ENCODE peak calls at places on chromosomes 13 and 19, in ten cellular contexts. S, F, X, A, H, M, L, K, C and O are unnamed samples.

GRCh38 chr19:37855098-37855497 is 51.3 kb downstream of the WDR87 start:
- DNase-seq in L (peak; percentile 17), M (no peak), X (no peak), F (no peak), K (no peak), A (peak; percentile 41), S (no peak), C (no peak), H (peak; percentile 41), O (no peak)

GRCh38 chr13:82147526-82147925 is 1734.7 kb downstream of the SLITRK1 start:
- DNase-seq in L (no peak), X (no peak), C (no peak), M (no peak), F (no peak), A (no peak), H (peak; percentile 31), K (no peak), S (no peak), O (no peak)

GRCh38 chr19:18737337-18737953 is 53.7 kb downstream of the COMP start:
- DNase-seq in S (peak; percentile 24), F (no peak), H (no peak), L (peak; percentile 15), M (no peak), A (no peak), X (no peak), C (no peak), K (no peak), O (no peak)

GRCh38 chr19:39413903-39414608 is 1.6 kb downstream of the PLEKHG2 start:
- DNase-seq in H (no peak), X (no peak), L (peak; percentile 28), S (no peak), M (peak; percentile 91), A (no peak), C (no peak), K (no peak), F (no peak), O (no peak)

GRCh38 chr19:18340990-18341868 is 831 bp downstream of the PGPEP1 start:
- DNase-seq in K (peak; percentile 84), F (no peak), A (peak; percentile 43), H (peak; percentile 50), M (no peak), L (peak; percentile 42), C (peak; percentile 26), X (no peak), S (no peak), O (no peak)

GRCh38 chr13:29771247-29771646 is 79.2 kb downstream of the UBL3 start:
- DNase-seq in S (no peak), L (peak; percentile 49), M (no peak), X (no peak), A (peak; percentile 57), F (no peak), K (no peak), H (peak; percentile 62), C (no peak), O (no peak)

GRCh38 chr13:23554000-23554399 is 16.2 kb upstream of the TNFRSF19 start:
- DNase-seq in H (no peak), L (peak; percentile 16), A (no peak), X (no peak), F (no peak), K (no peak), M (no peak), C (no peak), S (no peak), O (no peak)

GRCh38 chr13:52677823-52678222 is 25.2 kb downstream of the SUGT1 start:
- DNase-seq in H (no peak), X (no peak), M (no peak), K (no peak), S (no peak), L (no peak), A (no peak), C (no peak), F (no peak), O (no peak)

GRCh38 chr19:42199440-42200115 is 17.9 kb downstream of the DEDD2 start:
- DNase-seq in H (no peak), F (no peak), K (peak; percentile 96), L (no peak), C (no peak), M (no peak), A (no peak), S (no peak), X (no peak), O (no peak)

GRCh38 chr19:13277104-13277809 is 127.0 kb downstream of the IER2 start:
- DNase-seq in C (peak; percentile 26), S (peak; percentile 55), A (peak; percentile 82), K (peak; percentile 67), L (peak; percentile 74), H (peak; percentile 83), X (peak; percentile 17), M (peak; percentile 47), F (peak; percentile 15), O (no peak)

GRCh38 chr19:18763674-18764590 is 27.2 kb downstream of the COMP start:
- DNase-seq in F (peak; percentile 48), A (peak; percentile 41), S (peak; percentile 61), K (no peak), L (peak; percentile 27), X (peak; percentile 58), C (no peak), M (no peak), H (no peak), O (peak; percentile 31)

GRCh38 chr13:73602295-73602694 is 531.9 kb downstream of the KLF12 start:
- DNase-seq in C (no peak), H (peak; percentile 17), K (no peak), S (peak; percentile 2), A (peak; percentile 30), X (no peak), L (peak; percentile 28), M (no peak), F (no peak), O (no peak)

GRCh38 chr13:20942938-20943518 is 40.5 kb upstream of the XPO4 start:
- DNase-seq in M (no peak), F (no peak), S (no peak), K (no peak), L (no peak), C (no peak), X (no peak), H (no peak), A (no peak), O (no peak)

GRCh38 chr13:20939662-20940061 is 37.1 kb upstream of the XPO4 start:
- DNase-seq in F (peak; percentile 78), L (no peak), C (no peak), X (no peak), K (no peak), H (no peak), M (no peak), A (no peak), S (no peak), O (no peak)

GRCh38 chr13:20945952-20946383 is 43.4 kb upstream of the XPO4 start:
- DNase-seq in C (no peak), H (peak; percentile 32), X (no peak), K (peak; percentile 87), A (peak; percentile 29), F (no peak), L (no peak), M (no peak), S (no peak), O (no peak)

GRCh38 chr13:20940083-20940482 is 37.5 kb upstream of the XPO4 start:
- DNase-seq in C (no peak), X (peak; percentile 66), A (peak; percentile 48), M (no peak), S (no peak), L (peak; percentile 83), K (no peak), H (peak; percentile 84), F (no peak), O (peak; percentile 21)

GRCh38 chr13:20943519-20944012 is 41.0 kb upstream of the XPO4 start:
- DNase-seq in F (peak; percentile 64), H (peak; percentile 97), S (peak; percentile 94), M (peak; percentile 68), X (peak; percentile 97), A (peak; percentile 96), K (peak; percentile 91), L (peak; percentile 97), C (peak; percentile 12), O (peak; percentile 90)
- H3K4me3 ChIP-seq in F (peak overlapping the region; percentile 30), H (no peak overlapping the region), S (no peak overlapping the region), M (no peak overlapping the region), X (no peak overlapping the region), A (no peak overlapping the region), K (no peak overlapping the region), L (no peak overlapping the region), C (no peak overlapping the region), O (no peak overlapping the region)

DNA sequence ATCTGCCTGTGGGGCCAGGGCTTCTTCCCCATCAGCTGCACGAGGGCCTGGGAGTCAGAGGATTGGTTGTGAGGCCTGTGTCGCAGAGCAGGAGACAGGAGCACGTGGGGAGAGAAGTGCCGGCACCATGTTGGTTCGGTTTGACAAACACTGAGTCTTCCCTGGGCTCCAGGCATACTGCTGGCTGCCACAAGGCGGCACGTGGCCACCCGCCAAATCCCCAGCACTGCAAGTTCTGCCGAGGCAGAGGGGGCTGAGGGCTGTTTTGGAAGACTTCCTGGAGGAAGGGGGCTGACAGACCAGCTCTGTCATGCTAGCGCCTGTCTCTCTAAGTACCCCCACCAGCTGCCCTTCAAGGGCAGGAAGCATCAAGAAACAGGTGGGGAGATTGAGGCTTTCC is 9.5 kb downstream of the SHANK1 start:
- DNase-seq in L (no peak), M (no peak), C (no peak), F (no peak), S (no peak), A (peak; percentile 14), K (no peak), X (no peak), H (no peak), O (no peak)
- TF ChIP-seq CTCF in L (peak; percentile 10), M (no peak), C (no peak), F (no peak), S (no peak), A (peak; percentile 19), K (no peak), X (peak; percentile 19), H (no peak), O (peak; percentile 39)

DNA sequence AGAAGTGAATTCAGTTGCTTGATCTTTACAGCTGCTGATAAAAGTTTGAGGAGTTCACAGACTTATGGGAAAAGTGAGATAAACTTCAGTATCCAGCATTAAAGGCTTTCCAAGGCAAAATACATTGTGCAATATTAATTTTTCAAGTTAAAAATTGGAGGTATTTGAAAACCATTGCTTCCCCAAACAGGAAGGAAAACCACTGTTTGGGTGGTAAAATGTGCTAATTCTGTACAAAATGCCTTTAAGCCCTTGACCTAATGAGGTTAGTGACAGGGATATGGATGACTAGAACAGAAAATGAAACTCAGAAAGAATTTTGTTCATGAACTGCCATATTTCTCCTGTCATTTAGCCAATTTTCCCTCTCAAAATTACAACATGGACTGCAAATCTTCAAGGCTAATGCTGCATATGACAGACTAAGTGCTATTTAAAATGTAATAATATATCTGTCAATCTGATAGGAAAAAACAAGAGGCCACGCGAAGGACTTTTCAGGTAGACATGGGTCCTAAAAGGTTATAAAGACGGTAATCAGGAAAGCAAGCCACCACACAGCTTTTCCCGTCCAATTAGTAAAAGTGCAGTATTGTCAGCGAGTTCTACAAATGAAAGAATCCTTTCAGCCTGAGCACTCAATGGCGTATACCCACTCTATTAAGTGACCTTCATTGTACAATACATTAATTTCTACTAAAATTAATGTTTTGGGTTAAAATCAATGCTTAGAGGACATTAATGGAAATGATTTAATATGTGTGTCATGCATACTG is 212.8 kb downstream of the ENOX1 start:
- DNase-seq in K (no peak), H (peak; percentile 58), C (no peak), S (no peak), X (no peak), F (no peak), L (no peak), A (peak; percentile 64), M (no peak), O (no peak)
- H3K4me3 ChIP-seq in K (no peak overlapping the region), H (no peak overlapping the region), C (no peak overlapping the region), S (no peak overlapping the region), X (no peak overlapping the region), F (no peak overlapping the region), L (no peak overlapping the region), A (no peak overlapping the region), M (no peak overlapping the region), O (no peak overlapping the region)

GRCh38 chr19:54804571-54804970 is 1.2 kb downstream of the KIR2DL4 start:
- DNase-seq in F (no peak), K (no peak), L (no peak), S (no peak), H (no peak), M (no peak), C (no peak), X (no peak), A (no peak), O (no peak)
- TF ChIP-seq CTCF in F (no peak), K (no peak), L (no peak), S (no peak), H (no peak), M (no peak), C (no peak), X (no peak), A (no peak), O (no peak)